ENCODE peak calls at places on chromosomes 2 and 18, in six cellular contexts. Q is A549, N is transverse colon, U is sigmoid colon, B is tibial nerve, W is SK-N-SH. S is an unnamed sample.

GRCh38 chr2:28713582-28714292 is 37.9 kb upstream of the PPP1CB start:
- DNase-seq in Q (no peak), N (no peak), U (no peak), B (no peak), W (no peak), S (no peak)

GRCh38 chr2:162591403-162592083 is 247.0 kb downstream of the KCNH7 start:
- DNase-seq in Q (no peak), N (no peak), U (no peak), B (no peak), W (no peak), S (no peak)

GRCh38 chr2:231186325-231186724 is 12.1 kb upstream of the ARMC9 start:
- DNase-seq in Q (no peak), N (no peak), U (peak; percentile 61), B (no peak), W (no peak), S (no peak)

GRCh38 chr2:43203373-43203772 is 23.0 kb downstream of the ZFP36L2 start:
- DNase-seq in Q (no peak), N (no peak), U (no peak), B (no peak), W (no peak), S (no peak)

GRCh38 chr2:114442545-114442944 is at the start of gene DPP10:
- DNase-seq in Q (no peak), N (peak; percentile 19), U (no peak), B (no peak), W (no peak), S (no peak)

GRCh38 chr2:13662055-13662454 is 945.3 kb downstream of the TRIB2 start:
- DNase-seq in Q (no peak), N (no peak), U (no peak), B (no peak), W (no peak), S (no peak)

GRCh38 chr18:78873916-78874505 is 105.6 kb upstream of the SALL3 start:
- DNase-seq in Q (no peak), N (no peak), U (no peak), B (no peak), W (no peak), S (no peak)

GRCh38 chr2:59530258-59530657 is 1023.2 kb downstream of the BCL11A start:
- DNase-seq in Q (no peak), N (no peak), U (no peak), B (no peak), W (no peak), S (no peak)

GRCh38 chr2:204625135-204625534 is 79.9 kb downstream of the PARD3B start:
- DNase-seq in Q (no peak), N (peak; percentile 24), U (no peak), B (no peak), W (peak; percentile 9), S (no peak)

GRCh38 chr2:159399716-159400525 is 113.4 kb upstream of the WDSUB1 start:
- DNase-seq in Q (no peak), N (no peak), U (no peak), B (no peak), W (no peak), S (no peak)

GRCh38 chr2:240236217-240237111 is 96.0 kb upstream of the OTOS start:
- DNase-seq in Q (no peak), N (no peak), U (peak; percentile 66), B (no peak), W (peak; percentile 55), S (peak; percentile 67)

GRCh38 chr2:161415467-161416293 is 417 bp upstream of the TBR1 start:
- DNase-seq in Q (no peak), N (no peak), U (no peak), B (no peak), W (peak; percentile 64), S (no peak)

GRCh38 chr18:48539406-48540328 is 836 bp downstream of the CTIF start:
- DNase-seq in Q (peak; percentile 8), N (peak; percentile 45), U (peak; percentile 79), B (peak; percentile 56), W (peak; percentile 71), S (peak; percentile 76)
- TF ChIP-seq EP300 in Q (no peak), N (no peak), U (no peak), B (no peak), W (no peak), S (no peak)

DNA sequence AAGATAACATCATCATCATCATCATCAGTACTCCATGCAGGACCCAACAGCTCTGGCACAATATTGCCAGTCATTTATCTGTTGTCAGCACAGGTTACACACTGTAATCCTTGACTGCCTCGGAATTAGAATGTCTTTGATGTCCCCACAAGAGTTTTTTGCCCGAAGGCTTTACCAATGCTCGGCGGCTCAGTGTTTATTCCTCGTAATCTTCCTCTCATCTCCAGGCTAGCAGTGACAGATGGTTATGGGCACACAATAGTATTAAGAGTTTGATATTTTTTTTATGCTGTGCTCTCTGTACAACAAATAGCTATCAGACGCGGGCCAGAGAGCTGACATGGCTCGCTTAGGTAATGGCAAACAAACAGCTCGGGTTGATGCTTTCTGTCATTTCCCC is 515.2 kb downstream of the ZEB2 start:
- DNase-seq in Q (no peak), N (no peak), U (no peak), B (no peak), W (peak; percentile 43), S (no peak)
- TF ChIP-seq EP300 in Q (no peak), N (no peak), U (no peak), B (no peak), W (peak; percentile 85), S (no peak)

GRCh38 chr2:101559576-101559975 is 84.7 kb upstream of the RFX8 start:
- DNase-seq in Q (no peak), N (no peak), U (no peak), B (no peak), W (no peak), S (no peak)
- TF ChIP-seq EP300 in Q (no peak), N (no peak), U (no peak), B (no peak), W (no peak), S (no peak)

DNA sequence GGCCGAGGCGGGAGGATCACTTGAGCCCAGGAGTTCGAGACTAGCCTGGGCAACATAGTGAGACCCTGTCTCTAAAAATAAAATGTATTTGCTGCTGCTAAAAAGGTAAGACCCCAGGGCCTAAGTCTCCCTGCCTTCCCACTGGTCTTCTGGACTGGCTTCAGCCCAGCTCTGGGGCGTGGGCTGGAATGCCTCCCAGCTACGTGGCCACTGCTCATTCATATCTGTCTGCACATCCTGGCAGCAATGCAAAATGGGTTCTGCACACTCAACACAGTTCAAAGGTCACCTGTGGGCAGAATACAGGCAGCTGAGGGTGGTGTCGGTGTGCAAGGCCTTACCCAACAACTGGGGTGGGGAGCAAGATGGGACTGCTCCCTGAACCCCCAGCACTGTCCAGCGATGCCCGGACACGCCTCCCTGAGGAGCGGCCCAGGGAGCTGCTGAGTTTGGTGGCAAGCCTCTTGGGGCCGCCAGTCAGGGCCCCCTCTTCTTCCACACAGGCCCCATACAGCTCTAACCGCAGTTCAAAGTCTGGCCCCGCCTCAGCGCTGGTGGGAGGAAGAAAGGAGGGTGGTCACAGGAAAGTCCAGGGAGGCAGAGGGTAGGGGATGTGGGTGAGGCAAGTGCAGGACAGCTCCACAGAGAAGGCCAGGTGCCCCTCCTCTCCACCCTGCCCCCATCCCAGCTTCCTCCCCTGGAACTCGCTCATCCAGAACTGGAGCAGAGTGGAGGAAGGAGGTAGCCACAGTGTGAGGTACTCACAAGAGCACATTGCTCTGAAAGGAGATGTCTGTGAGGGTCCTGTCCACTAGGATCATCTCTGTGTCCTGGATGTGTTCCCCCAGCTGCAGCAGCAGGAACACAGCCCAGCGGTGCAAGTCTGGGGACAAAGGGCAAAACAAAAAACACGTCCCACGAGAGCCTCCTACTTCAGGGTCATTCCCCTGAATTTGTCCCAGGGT is 8.2 kb downstream of the WDR54 start:
- DNase-seq in Q (no peak), N (peak; percentile 65), U (peak; percentile 47), B (no peak), W (no peak), S (no peak)
- TF ChIP-seq EP300 in Q (no peak), N (no peak), U (no peak), B (no peak), W (no peak), S (no peak)

GRCh38 chr2:200301953-200302628 is 4.4 kb upstream of the SPATS2L start:
- DNase-seq in Q (no peak), N (no peak), U (no peak), B (no peak), W (no peak), S (no peak)

GRCh38 chr2:200300650-200301314 is 5.7 kb upstream of the SPATS2L start:
- DNase-seq in Q (peak; percentile 15), N (no peak), U (no peak), B (no peak), W (no peak), S (no peak)

GRCh38 chr2:200300065-200300464 is 6.4 kb upstream of the SPATS2L start:
- DNase-seq in Q (no peak), N (no peak), U (no peak), B (no peak), W (no peak), S (no peak)

GRCh38 chr2:200305797-200306718 is at the start of gene SPATS2L:
- DNase-seq in Q (peak; percentile 55), N (peak; percentile 81), U (peak; percentile 93), B (peak; percentile 56), W (peak; percentile 70), S (peak; percentile 83)

DNA sequence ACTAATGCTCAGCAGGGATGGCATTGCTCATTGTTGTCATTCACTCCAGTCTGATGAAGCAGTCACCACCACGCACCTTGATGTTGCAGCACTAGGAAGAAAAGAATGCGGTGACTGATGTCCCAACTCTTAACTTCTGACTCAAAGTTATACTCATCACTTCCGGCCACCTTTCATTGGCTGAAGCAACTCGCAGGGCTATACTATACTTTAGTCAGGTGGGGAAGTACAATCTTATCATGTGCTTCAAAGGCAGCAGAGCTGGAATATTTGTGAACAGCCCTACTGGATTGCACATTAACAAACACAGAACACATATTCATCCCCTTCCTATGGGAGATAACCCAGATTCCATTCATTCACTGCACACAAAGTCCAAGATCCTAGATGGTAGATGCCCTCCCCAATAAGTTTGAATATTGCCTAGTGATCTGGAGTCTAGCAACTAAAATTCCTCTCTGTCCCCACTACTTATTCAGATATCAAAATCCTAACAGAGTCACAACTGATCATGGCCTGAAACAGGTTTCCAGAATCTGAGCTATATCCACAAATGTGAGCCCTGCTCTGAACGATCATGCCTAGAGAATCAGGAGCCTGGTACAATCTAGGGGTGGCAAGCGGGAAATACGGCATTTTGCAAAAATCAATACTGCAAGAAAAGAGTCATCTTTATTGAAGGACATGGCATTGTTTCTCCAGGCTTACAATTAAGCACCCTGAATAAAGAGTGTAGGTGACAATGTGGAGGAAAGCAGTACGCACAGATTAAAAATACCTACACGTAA is 3.4 kb upstream of the SPATS2L start:
- DNase-seq in Q (peak; percentile 31), N (no peak), U (no peak), B (no peak), W (no peak), S (no peak)
- TF ChIP-seq EP300 in Q (no peak), N (no peak), U (no peak), B (no peak), W (no peak), S (no peak)

GRCh38 chr2:167857406-167857805 is 390.0 kb downstream of the STK39 start:
- DNase-seq in Q (no peak), N (no peak), U (no peak), B (no peak), W (no peak), S (no peak)
- TF ChIP-seq EP300 in Q (no peak), N (no peak), U (no peak), B (no peak), W (no peak), S (no peak)